ENCODE peak calls at places on chromosomes 12 and 14, in nine cellular contexts. One of them, this sample, is unnamed.

GRCh38 chr12:57735952-57736742 is 2.4 kb downstream of the AGAP2 start:
- DNase-seq in upper lobe of right lung: no peak
- DNase-seq in endothelial cell: peak
- DNase-seq in fibroblast of pulmonary artery: peak
- DNase-seq in AG09309: no peak
- DNase-seq in brain microvascular endothelial cell: no peak
- DNase-seq in epithelial cell of esophagus: no peak
- DNase-seq in AG09319: no peak
- DNase-seq in pancreas: no peak
- DNase-seq in this sample: peak

GRCh38 chr14:45793081-45793480 is 540.1 kb upstream of the MIS18BP1 start:
- DNase-seq in pancreas: no peak
- DNase-seq in brain microvascular endothelial cell: no peak
- DNase-seq in AG09309: no peak
- DNase-seq in AG09319: no peak
- DNase-seq in upper lobe of right lung: no peak
- DNase-seq in epithelial cell of esophagus: peak
- DNase-seq in endothelial cell: no peak
- DNase-seq in fibroblast of pulmonary artery: no peak
- DNase-seq in this sample: no peak

GRCh38 chr12:19409376-19409775 is 29.9 kb upstream of the AEBP2 start:
- DNase-seq in epithelial cell of esophagus: no peak
- DNase-seq in endothelial cell: no peak
- DNase-seq in pancreas: no peak
- DNase-seq in AG09309: no peak
- DNase-seq in upper lobe of right lung: no peak
- DNase-seq in fibroblast of pulmonary artery: peak
- DNase-seq in AG09319: no peak
- DNase-seq in brain microvascular endothelial cell: no peak
- DNase-seq in this sample: no peak

GRCh38 chr12:115354007-115354452 is 670.1 kb upstream of the TBX3 start:
- DNase-seq in AG09319: peak
- DNase-seq in fibroblast of pulmonary artery: peak
- DNase-seq in AG09309: peak
- DNase-seq in upper lobe of right lung: no peak
- DNase-seq in endothelial cell: no peak
- DNase-seq in pancreas: peak
- DNase-seq in epithelial cell of esophagus: peak
- DNase-seq in brain microvascular endothelial cell: peak
- DNase-seq in this sample: no peak

GRCh38 chr14:30569216-30569902 is 10.4 kb downstream of the G2E3 start:
- DNase-seq in endothelial cell: no peak
- DNase-seq in upper lobe of right lung: no peak
- DNase-seq in epithelial cell of esophagus: no peak
- DNase-seq in pancreas: no peak
- DNase-seq in brain microvascular endothelial cell: no peak
- DNase-seq in fibroblast of pulmonary artery: peak
- DNase-seq in AG09319: no peak
- DNase-seq in AG09309: no peak
- DNase-seq in this sample: no peak

GRCh38 chr14:92626041-92626440 is 112.5 kb downstream of the RIN3 start:
- DNase-seq in brain microvascular endothelial cell: no peak
- DNase-seq in AG09309: no peak
- DNase-seq in pancreas: no peak
- DNase-seq in AG09319: no peak
- DNase-seq in fibroblast of pulmonary artery: peak
- DNase-seq in epithelial cell of esophagus: no peak
- DNase-seq in upper lobe of right lung: no peak
- DNase-seq in endothelial cell: no peak
- DNase-seq in this sample: no peak

GRCh38 chr12:121391619-121392324 is 8.1 kb upstream of the RNF34 start:
- DNase-seq in epithelial cell of esophagus: no peak
- DNase-seq in upper lobe of right lung: no peak
- DNase-seq in endothelial cell: no peak
- DNase-seq in brain microvascular endothelial cell: no peak
- DNase-seq in AG09319: peak
- DNase-seq in pancreas: no peak
- DNase-seq in fibroblast of pulmonary artery: peak
- DNase-seq in AG09309: no peak
- DNase-seq in this sample: peak

GRCh38 chr14:76772300-76773187 is 11.3 kb downstream of the VASH1 start:
- DNase-seq in pancreas: no peak
- DNase-seq in AG09309: no peak
- DNase-seq in upper lobe of right lung: peak
- DNase-seq in fibroblast of pulmonary artery: peak
- DNase-seq in AG09319: no peak
- DNase-seq in epithelial cell of esophagus: no peak
- DNase-seq in endothelial cell: peak
- DNase-seq in brain microvascular endothelial cell: peak
- DNase-seq in this sample: peak

GRCh38 chr12:24297516-24297915 is 348.0 kb upstream of the SOX5 start:
- DNase-seq in AG09319: no peak
- DNase-seq in epithelial cell of esophagus: no peak
- DNase-seq in pancreas: no peak
- DNase-seq in upper lobe of right lung: no peak
- DNase-seq in brain microvascular endothelial cell: no peak
- DNase-seq in AG09309: no peak
- DNase-seq in endothelial cell: no peak
- DNase-seq in fibroblast of pulmonary artery: no peak
- DNase-seq in this sample: no peak

GRCh38 chr14:91636604-91637003 is 95.3 kb downstream of the CATSPERB start:
- DNase-seq in AG09319: no peak
- DNase-seq in epithelial cell of esophagus: peak
- DNase-seq in endothelial cell: no peak
- DNase-seq in AG09309: no peak
- DNase-seq in upper lobe of right lung: no peak
- DNase-seq in brain microvascular endothelial cell: no peak
- DNase-seq in pancreas: no peak
- DNase-seq in fibroblast of pulmonary artery: no peak
- DNase-seq in this sample: no peak

GRCh38 chr12:9363145-9363544 is 154.9 kb upstream of the PZP start:
- DNase-seq in pancreas: no peak
- DNase-seq in endothelial cell: no peak
- DNase-seq in AG09319: no peak
- DNase-seq in brain microvascular endothelial cell: no peak
- DNase-seq in epithelial cell of esophagus: peak
- DNase-seq in upper lobe of right lung: no peak
- DNase-seq in AG09309: no peak
- DNase-seq in fibroblast of pulmonary artery: no peak
- DNase-seq in this sample: no peak

GRCh38 chr12:103647267-103647666 is 60.2 kb downstream of the STAB2 start:
- DNase-seq in pancreas: no peak
- DNase-seq in brain microvascular endothelial cell: peak
- DNase-seq in upper lobe of right lung: no peak
- DNase-seq in endothelial cell: no peak
- DNase-seq in epithelial cell of esophagus: peak
- DNase-seq in AG09309: peak
- DNase-seq in fibroblast of pulmonary artery: peak
- DNase-seq in AG09319: no peak
- DNase-seq in this sample: no peak

GRCh38 chr12:112087055-112087850 is 21.3 kb downstream of the NAA25 start:
- DNase-seq in AG09319: no peak
- DNase-seq in AG09309: no peak
- DNase-seq in epithelial cell of esophagus: no peak
- DNase-seq in endothelial cell: no peak
- DNase-seq in pancreas: no peak
- DNase-seq in fibroblast of pulmonary artery: no peak
- DNase-seq in brain microvascular endothelial cell: no peak
- DNase-seq in upper lobe of right lung: no peak
- DNase-seq in this sample: no peak

GRCh38 chr12:65666876-65667275 is 157.4 kb upstream of the HMGA2 start:
- DNase-seq in brain microvascular endothelial cell: peak
- DNase-seq in AG09319: no peak
- DNase-seq in pancreas: no peak
- DNase-seq in AG09309: no peak
- DNase-seq in fibroblast of pulmonary artery: no peak
- DNase-seq in epithelial cell of esophagus: peak
- DNase-seq in upper lobe of right lung: no peak
- DNase-seq in endothelial cell: no peak
- DNase-seq in this sample: no peak

GRCh38 chr12:111605931-111606625 is 7.0 kb upstream of the ATXN2 start:
- DNase-seq in fibroblast of pulmonary artery: no peak
- DNase-seq in epithelial cell of esophagus: no peak
- DNase-seq in pancreas: no peak
- DNase-seq in brain microvascular endothelial cell: no peak
- DNase-seq in AG09319: no peak
- DNase-seq in upper lobe of right lung: no peak
- DNase-seq in AG09309: no peak
- DNase-seq in endothelial cell: no peak
- DNase-seq in this sample: no peak

GRCh38 chr14:88044129-88044727 is 39.3 kb downstream of the GPR65 start:
- DNase-seq in fibroblast of pulmonary artery: no peak
- DNase-seq in brain microvascular endothelial cell: no peak
- DNase-seq in epithelial cell of esophagus: peak
- DNase-seq in pancreas: no peak
- DNase-seq in AG09309: no peak
- DNase-seq in endothelial cell: no peak
- DNase-seq in AG09319: no peak
- DNase-seq in upper lobe of right lung: no peak
- DNase-seq in this sample: no peak

GRCh38 chr12:79451988-79452387 is 238.8 kb downstream of the PAWR start:
- DNase-seq in epithelial cell of esophagus: peak
- DNase-seq in brain microvascular endothelial cell: peak
- DNase-seq in upper lobe of right lung: no peak
- DNase-seq in endothelial cell: no peak
- DNase-seq in fibroblast of pulmonary artery: peak
- DNase-seq in AG09309: peak
- DNase-seq in pancreas: no peak
- DNase-seq in AG09319: peak
- DNase-seq in this sample: peak

GRCh38 chr12:69676257-69677012 is 22.7 kb downstream of the BEST3 start:
- DNase-seq in AG09319: no peak
- DNase-seq in fibroblast of pulmonary artery: no peak
- DNase-seq in AG09309: no peak
- DNase-seq in endothelial cell: no peak
- DNase-seq in upper lobe of right lung: no peak
- DNase-seq in pancreas: no peak
- DNase-seq in epithelial cell of esophagus: no peak
- DNase-seq in brain microvascular endothelial cell: no peak
- DNase-seq in this sample: no peak
- TF ChIP-seq CTCF in AG09319: no peak
- TF ChIP-seq CTCF in fibroblast of pulmonary artery: no peak
- TF ChIP-seq CTCF in AG09309: no peak
- TF ChIP-seq CTCF in endothelial cell: no peak
- TF ChIP-seq CTCF in upper lobe of right lung: no peak
- TF ChIP-seq CTCF in pancreas: no peak
- TF ChIP-seq CTCF in epithelial cell of esophagus: peak
- TF ChIP-seq CTCF in brain microvascular endothelial cell: peak
- TF ChIP-seq CTCF in this sample: no peak

GRCh38 chr14:51979399-51979709 is 10.0 kb upstream of the RTRAF start:
- DNase-seq in upper lobe of right lung: no peak
- DNase-seq in AG09319: no peak
- DNase-seq in AG09309: no peak
- DNase-seq in endothelial cell: no peak
- DNase-seq in brain microvascular endothelial cell: no peak
- DNase-seq in fibroblast of pulmonary artery: no peak
- DNase-seq in pancreas: no peak
- DNase-seq in epithelial cell of esophagus: no peak
- DNase-seq in this sample: no peak
- TF ChIP-seq CTCF in upper lobe of right lung: no peak
- TF ChIP-seq CTCF in AG09319: no peak
- TF ChIP-seq CTCF in AG09309: no peak
- TF ChIP-seq CTCF in endothelial cell: peak
- TF ChIP-seq CTCF in brain microvascular endothelial cell: no peak
- TF ChIP-seq CTCF in fibroblast of pulmonary artery: no peak
- TF ChIP-seq CTCF in pancreas: no peak
- TF ChIP-seq CTCF in epithelial cell of esophagus: no peak
- TF ChIP-seq CTCF in this sample: no peak

GRCh38 chr12:51377099-51377984 is 13.9 kb downstream of the GALNT6 start:
- DNase-seq in pancreas: no peak
- DNase-seq in epithelial cell of esophagus: no peak
- DNase-seq in endothelial cell: no peak
- DNase-seq in AG09309: no peak
- DNase-seq in upper lobe of right lung: no peak
- DNase-seq in fibroblast of pulmonary artery: peak
- DNase-seq in AG09319: no peak
- DNase-seq in brain microvascular endothelial cell: no peak
- DNase-seq in this sample: no peak
- TF ChIP-seq CTCF in pancreas: no peak
- TF ChIP-seq CTCF in epithelial cell of esophagus: no peak
- TF ChIP-seq CTCF in endothelial cell: no peak
- TF ChIP-seq CTCF in AG09309: no peak
- TF ChIP-seq CTCF in upper lobe of right lung: no peak
- TF ChIP-seq CTCF in fibroblast of pulmonary artery: no peak
- TF ChIP-seq CTCF in AG09319: no peak
- TF ChIP-seq CTCF in brain microvascular endothelial cell: no peak
- TF ChIP-seq CTCF in this sample: peak

DNA sequence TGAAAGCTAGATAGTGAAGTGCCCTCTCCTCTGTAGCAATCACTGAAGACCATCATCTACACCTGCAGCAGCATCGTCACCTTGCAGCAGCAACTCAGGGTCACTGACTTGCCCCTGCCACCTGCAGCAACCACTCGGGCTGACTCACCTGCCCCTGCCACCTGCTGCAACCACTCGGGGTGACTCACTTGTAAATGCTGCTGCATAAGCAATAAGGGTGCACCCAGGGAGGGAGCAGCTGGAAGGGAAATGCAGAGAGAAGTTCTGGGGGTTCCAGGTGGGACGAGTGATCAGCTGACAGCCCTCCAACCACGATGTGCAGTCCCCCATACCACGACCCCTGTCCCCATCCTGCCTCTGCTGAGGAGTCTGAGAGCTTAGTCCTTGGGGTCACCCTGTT is 357.1 kb upstream of the SFSWAP start:
- DNase-seq in pancreas: no peak
- DNase-seq in fibroblast of pulmonary artery: no peak
- DNase-seq in upper lobe of right lung: no peak
- DNase-seq in brain microvascular endothelial cell: no peak
- DNase-seq in endothelial cell: no peak
- DNase-seq in epithelial cell of esophagus: no peak
- DNase-seq in AG09309: no peak
- DNase-seq in AG09319: no peak
- DNase-seq in this sample: no peak
- TF ChIP-seq CTCF in pancreas: no peak
- TF ChIP-seq CTCF in fibroblast of pulmonary artery: no peak
- TF ChIP-seq CTCF in upper lobe of right lung: no peak
- TF ChIP-seq CTCF in brain microvascular endothelial cell: no peak
- TF ChIP-seq CTCF in endothelial cell: no peak
- TF ChIP-seq CTCF in epithelial cell of esophagus: no peak
- TF ChIP-seq CTCF in AG09309: no peak
- TF ChIP-seq CTCF in AG09319: no peak
- TF ChIP-seq CTCF in this sample: no peak

GRCh38 chr12:89038831-89039509 is 313.3 kb downstream of the DUSP6 start:
- DNase-seq in upper lobe of right lung: no peak
- DNase-seq in brain microvascular endothelial cell: no peak
- DNase-seq in epithelial cell of esophagus: no peak
- DNase-seq in AG09309: no peak
- DNase-seq in AG09319: no peak
- DNase-seq in endothelial cell: no peak
- DNase-seq in pancreas: no peak
- DNase-seq in fibroblast of pulmonary artery: no peak
- DNase-seq in this sample: no peak

GRCh38 chr12:89040146-89040964 is 311.9 kb downstream of the DUSP6 start:
- DNase-seq in pancreas: no peak
- DNase-seq in upper lobe of right lung: no peak
- DNase-seq in brain microvascular endothelial cell: peak
- DNase-seq in epithelial cell of esophagus: peak
- DNase-seq in AG09319: no peak
- DNase-seq in fibroblast of pulmonary artery: peak
- DNase-seq in AG09309: peak
- DNase-seq in endothelial cell: no peak
- DNase-seq in this sample: no peak
- TF ChIP-seq CTCF in pancreas: no peak
- TF ChIP-seq CTCF in upper lobe of right lung: no peak
- TF ChIP-seq CTCF in brain microvascular endothelial cell: no peak
- TF ChIP-seq CTCF in epithelial cell of esophagus: no peak
- TF ChIP-seq CTCF in AG09319: no peak
- TF ChIP-seq CTCF in fibroblast of pulmonary artery: no peak
- TF ChIP-seq CTCF in AG09309: no peak
- TF ChIP-seq CTCF in endothelial cell: no peak
- TF ChIP-seq CTCF in this sample: no peak

GRCh38 chr14:68885226-68886108 is 92.6 kb upstream of the ZFP36L1 start:
- DNase-seq in AG09319: no peak
- DNase-seq in epithelial cell of esophagus: no peak
- DNase-seq in upper lobe of right lung: no peak
- DNase-seq in AG09309: no peak
- DNase-seq in pancreas: no peak
- DNase-seq in brain microvascular endothelial cell: no peak
- DNase-seq in fibroblast of pulmonary artery: no peak
- DNase-seq in endothelial cell: no peak
- DNase-seq in this sample: no peak
- TF ChIP-seq CTCF in AG09319: no peak
- TF ChIP-seq CTCF in epithelial cell of esophagus: no peak
- TF ChIP-seq CTCF in upper lobe of right lung: no peak
- TF ChIP-seq CTCF in AG09309: no peak
- TF ChIP-seq CTCF in pancreas: no peak
- TF ChIP-seq CTCF in brain microvascular endothelial cell: no peak
- TF ChIP-seq CTCF in fibroblast of pulmonary artery: no peak
- TF ChIP-seq CTCF in endothelial cell: no peak
- TF ChIP-seq CTCF in this sample: peak

This sample was measured in BE2C.